ENCODE peak calls at places on chromosomes 16 and 17, in five cellular contexts. One of them, this sample, is unnamed.

GRCh38 chr17:6361733-6362132 is 73.2 kb downstream of the AIPL1 start:
- DNase-seq in iPS-NIHi11: peak
- DNase-seq in mesenchymal stem cell: peak
- DNase-seq in SW 1271: peak
- DNase-seq in AG09309: no peak
- DNase-seq in this sample: no peak

GRCh38 chr17:31490019-31490383 is 98.5 kb downstream of the RAB11FIP4 start:
- DNase-seq in iPS-NIHi11: no peak
- DNase-seq in mesenchymal stem cell: no peak
- DNase-seq in SW 1271: no peak
- DNase-seq in AG09309: no peak
- DNase-seq in this sample: no peak

GRCh38 chr17:74491645-74492044 is 25.2 kb downstream of the CD300A start:
- DNase-seq in iPS-NIHi11: no peak
- DNase-seq in mesenchymal stem cell: no peak
- DNase-seq in SW 1271: no peak
- DNase-seq in AG09309: no peak
- DNase-seq in this sample: no peak

GRCh38 chr17:538096-538973 is 176.3 kb downstream of the VPS53 start:
- DNase-seq in iPS-NIHi11: no peak
- DNase-seq in mesenchymal stem cell: peak
- DNase-seq in SW 1271: no peak
- DNase-seq in AG09309: peak
- DNase-seq in this sample: peak

GRCh38 chr16:68954871-68955635 is 111.7 kb downstream of the TANGO6 start:
- DNase-seq in iPS-NIHi11: no peak
- DNase-seq in mesenchymal stem cell: no peak
- DNase-seq in SW 1271: no peak
- DNase-seq in AG09309: no peak
- DNase-seq in this sample: no peak

GRCh38 chr17:63697341-63698286 is 2.3 kb downstream of the LIMD2 start:
- DNase-seq in iPS-NIHi11: peak
- DNase-seq in mesenchymal stem cell: peak
- DNase-seq in SW 1271: peak
- DNase-seq in AG09309: no peak
- DNase-seq in this sample: peak

GRCh38 chr17:68318103-68318991 is 27.1 kb downstream of the ARSG start:
- DNase-seq in iPS-NIHi11: no peak
- DNase-seq in mesenchymal stem cell: peak
- DNase-seq in SW 1271: no peak
- DNase-seq in AG09309: peak
- DNase-seq in this sample: peak

GRCh38 chr17:69796093-69796492 is 278.9 kb upstream of the KCNJ16 start:
- DNase-seq in iPS-NIHi11: no peak
- DNase-seq in mesenchymal stem cell: no peak
- DNase-seq in SW 1271: no peak
- DNase-seq in AG09309: no peak
- DNase-seq in this sample: no peak

GRCh38 chr17:4045477-4045876 is 81.2 kb upstream of the ATP2A3 start:
- DNase-seq in iPS-NIHi11: no peak
- DNase-seq in mesenchymal stem cell: no peak
- DNase-seq in SW 1271: no peak
- DNase-seq in AG09309: no peak
- DNase-seq in this sample: no peak

GRCh38 chr16:57807252-57807967 is 5.1 kb upstream of the KIFC3 start:
- DNase-seq in iPS-NIHi11: no peak
- DNase-seq in mesenchymal stem cell: peak
- DNase-seq in SW 1271: peak
- DNase-seq in AG09309: no peak
- DNase-seq in this sample: no peak

GRCh38 chr17:74760404-74761105 is 12.1 kb downstream of the NHERF1 start:
- DNase-seq in iPS-NIHi11: no peak
- DNase-seq in mesenchymal stem cell: no peak
- DNase-seq in SW 1271: no peak
- DNase-seq in AG09309: no peak
- DNase-seq in this sample: no peak

GRCh38 chr17:48907713-48908046 is 527 bp upstream of the UBE2Z start:
- DNase-seq in iPS-NIHi11: no peak
- DNase-seq in mesenchymal stem cell: peak
- DNase-seq in SW 1271: peak
- DNase-seq in AG09309: peak
- DNase-seq in this sample: peak

GRCh38 chr16:66603537-66604375 is 748 bp upstream of the CMTM3 start:
- DNase-seq in iPS-NIHi11: peak
- DNase-seq in mesenchymal stem cell: peak
- DNase-seq in SW 1271: peak
- DNase-seq in AG09309: no peak
- DNase-seq in this sample: peak

GRCh38 chr17:73645050-73645871 is 1.0 kb upstream of the SDK2 start:
- DNase-seq in iPS-NIHi11: peak
- DNase-seq in mesenchymal stem cell: peak
- DNase-seq in SW 1271: peak
- DNase-seq in AG09309: no peak
- DNase-seq in this sample: peak

GRCh38 chr16:49660647-49661046 is 195.3 kb downstream of the ZNF423 start:
- DNase-seq in iPS-NIHi11: no peak
- DNase-seq in mesenchymal stem cell: no peak
- DNase-seq in SW 1271: no peak
- DNase-seq in AG09309: no peak
- DNase-seq in this sample: no peak

GRCh38 chr16:2912330-2913199 is 834 bp downstream of the FLYWCH1 start:
- DNase-seq in iPS-NIHi11: no peak
- DNase-seq in mesenchymal stem cell: peak
- DNase-seq in SW 1271: peak
- DNase-seq in AG09309: peak
- DNase-seq in this sample: peak

GRCh38 chr17:50935201-50936124 is 69.3 kb upstream of the TOB1 start:
- DNase-seq in iPS-NIHi11: no peak
- DNase-seq in mesenchymal stem cell: no peak
- DNase-seq in SW 1271: no peak
- DNase-seq in AG09309: peak
- DNase-seq in this sample: peak

GRCh38 chr17:61314368-61315078 is 85.1 kb upstream of the TBX2 start:
- DNase-seq in iPS-NIHi11: no peak
- DNase-seq in mesenchymal stem cell: no peak
- DNase-seq in SW 1271: no peak
- DNase-seq in AG09309: no peak
- DNase-seq in this sample: peak